ENCODE peak calls at places on chromosomes 3 and 15, in eight cellular contexts. One of them, this sample, is unnamed.

GRCh38 chr15:44537728-44538240 is 837 bp downstream of the EIF3J start:
- DNase-seq in fibroblast of the aortic adventitia: peak
- DNase-seq in GM13977: peak
- DNase-seq in dorsolateral prefrontal cortex: no peak
- DNase-seq in cardiac fibroblast: peak
- DNase-seq in CD8-positive, alpha-beta T cell: no peak
- DNase-seq in esophagus squamous epithelium: no peak
- DNase-seq in WTC11: no peak
- DNase-seq in this sample: peak

GRCh38 chr3:18443670-18444596 is 18.8 kb upstream of the SATB1 start:
- DNase-seq in fibroblast of the aortic adventitia: no peak
- DNase-seq in GM13977: peak
- DNase-seq in WTC11: peak
- DNase-seq in CD8-positive, alpha-beta T cell: peak
- DNase-seq in dorsolateral prefrontal cortex: peak
- DNase-seq in esophagus squamous epithelium: no peak
- DNase-seq in cardiac fibroblast: no peak
- DNase-seq in this sample: no peak

GRCh38 chr15:68405426-68406250 is 26.3 kb downstream of the ITGA11 start:
- DNase-seq in cardiac fibroblast: no peak
- DNase-seq in WTC11: no peak
- DNase-seq in esophagus squamous epithelium: no peak
- DNase-seq in fibroblast of the aortic adventitia: no peak
- DNase-seq in CD8-positive, alpha-beta T cell: no peak
- DNase-seq in dorsolateral prefrontal cortex: no peak
- DNase-seq in GM13977: no peak
- DNase-seq in this sample: no peak

GRCh38 chr3:105413356-105413887 is 46.7 kb downstream of the ALCAM start:
- DNase-seq in WTC11: no peak
- DNase-seq in fibroblast of the aortic adventitia: no peak
- DNase-seq in dorsolateral prefrontal cortex: no peak
- DNase-seq in esophagus squamous epithelium: no peak
- DNase-seq in CD8-positive, alpha-beta T cell: no peak
- DNase-seq in GM13977: no peak
- DNase-seq in cardiac fibroblast: no peak
- DNase-seq in this sample: no peak

GRCh38 chr15:65954289-65954741 is 85.0 kb downstream of the RAB11A start:
- DNase-seq in dorsolateral prefrontal cortex: no peak
- DNase-seq in GM13977: no peak
- DNase-seq in CD8-positive, alpha-beta T cell: no peak
- DNase-seq in fibroblast of the aortic adventitia: peak
- DNase-seq in esophagus squamous epithelium: no peak
- DNase-seq in WTC11: peak
- DNase-seq in cardiac fibroblast: peak
- DNase-seq in this sample: no peak

GRCh38 chr3:14554715-14555114 is 14.6 kb upstream of the GRIP2 start:
- DNase-seq in cardiac fibroblast: no peak
- DNase-seq in WTC11: no peak
- DNase-seq in GM13977: no peak
- DNase-seq in dorsolateral prefrontal cortex: no peak
- DNase-seq in fibroblast of the aortic adventitia: no peak
- DNase-seq in esophagus squamous epithelium: no peak
- DNase-seq in CD8-positive, alpha-beta T cell: no peak
- DNase-seq in this sample: no peak

GRCh38 chr3:71784201-71784913 is 591 bp downstream of the PROK2 start:
- DNase-seq in cardiac fibroblast: no peak
- DNase-seq in WTC11: no peak
- DNase-seq in dorsolateral prefrontal cortex: no peak
- DNase-seq in esophagus squamous epithelium: no peak
- DNase-seq in GM13977: no peak
- DNase-seq in CD8-positive, alpha-beta T cell: no peak
- DNase-seq in fibroblast of the aortic adventitia: no peak
- DNase-seq in this sample: no peak

GRCh38 chr3:186105543-186105942 is 3.3 kb downstream of the ETV5 start:
- DNase-seq in CD8-positive, alpha-beta T cell: no peak
- DNase-seq in GM13977: peak
- DNase-seq in dorsolateral prefrontal cortex: no peak
- DNase-seq in fibroblast of the aortic adventitia: no peak
- DNase-seq in WTC11: no peak
- DNase-seq in esophagus squamous epithelium: no peak
- DNase-seq in cardiac fibroblast: no peak
- DNase-seq in this sample: no peak

GRCh38 chr3:192352142-192352541 is 375.2 kb downstream of the FGF12 start:
- DNase-seq in dorsolateral prefrontal cortex: no peak
- DNase-seq in GM13977: no peak
- DNase-seq in CD8-positive, alpha-beta T cell: no peak
- DNase-seq in WTC11: no peak
- DNase-seq in esophagus squamous epithelium: no peak
- DNase-seq in fibroblast of the aortic adventitia: no peak
- DNase-seq in cardiac fibroblast: no peak
- DNase-seq in this sample: no peak

GRCh38 chr3:168877899-168878298 is 782.2 kb upstream of the GOLIM4 start:
- DNase-seq in esophagus squamous epithelium: no peak
- DNase-seq in CD8-positive, alpha-beta T cell: no peak
- DNase-seq in GM13977: no peak
- DNase-seq in cardiac fibroblast: no peak
- DNase-seq in fibroblast of the aortic adventitia: no peak
- DNase-seq in WTC11: no peak
- DNase-seq in dorsolateral prefrontal cortex: no peak
- DNase-seq in this sample: no peak

GRCh38 chr3:107957506-107957905 is 133.3 kb downstream of the CD47 start:
- DNase-seq in GM13977: no peak
- DNase-seq in WTC11: no peak
- DNase-seq in dorsolateral prefrontal cortex: no peak
- DNase-seq in CD8-positive, alpha-beta T cell: no peak
- DNase-seq in esophagus squamous epithelium: no peak
- DNase-seq in fibroblast of the aortic adventitia: no peak
- DNase-seq in cardiac fibroblast: peak
- DNase-seq in this sample: no peak

GRCh38 chr3:138687236-138687635 is 78.7 kb downstream of the FAIM start:
- DNase-seq in fibroblast of the aortic adventitia: peak
- DNase-seq in dorsolateral prefrontal cortex: no peak
- DNase-seq in WTC11: no peak
- DNase-seq in CD8-positive, alpha-beta T cell: no peak
- DNase-seq in cardiac fibroblast: peak
- DNase-seq in esophagus squamous epithelium: no peak
- DNase-seq in GM13977: no peak
- DNase-seq in this sample: no peak

GRCh38 chr3:171811059-171811912 is 1.0 kb upstream of the PLD1 start:
- DNase-seq in fibroblast of the aortic adventitia: peak
- DNase-seq in WTC11: no peak
- DNase-seq in GM13977: peak
- DNase-seq in dorsolateral prefrontal cortex: no peak
- DNase-seq in cardiac fibroblast: peak
- DNase-seq in esophagus squamous epithelium: no peak
- DNase-seq in CD8-positive, alpha-beta T cell: no peak
- DNase-seq in this sample: peak

GRCh38 chr3:177894021-177894690 is 642.1 kb upstream of the KCNMB2 start:
- DNase-seq in cardiac fibroblast: peak
- DNase-seq in fibroblast of the aortic adventitia: no peak
- DNase-seq in dorsolateral prefrontal cortex: no peak
- DNase-seq in CD8-positive, alpha-beta T cell: no peak
- DNase-seq in WTC11: no peak
- DNase-seq in esophagus squamous epithelium: no peak
- DNase-seq in GM13977: no peak
- DNase-seq in this sample: no peak

GRCh38 chr3:72259755-72260589 is 475.0 kb upstream of the PROK2 start:
- DNase-seq in WTC11: no peak
- DNase-seq in esophagus squamous epithelium: no peak
- DNase-seq in fibroblast of the aortic adventitia: no peak
- DNase-seq in CD8-positive, alpha-beta T cell: no peak
- DNase-seq in GM13977: peak
- DNase-seq in dorsolateral prefrontal cortex: no peak
- DNase-seq in cardiac fibroblast: peak
- DNase-seq in this sample: peak

GRCh38 chr3:156605686-156606605 is 51.0 kb upstream of the SSR3 start:
- DNase-seq in GM13977: peak
- DNase-seq in fibroblast of the aortic adventitia: peak
- DNase-seq in dorsolateral prefrontal cortex: no peak
- DNase-seq in CD8-positive, alpha-beta T cell: no peak
- DNase-seq in cardiac fibroblast: peak
- DNase-seq in esophagus squamous epithelium: no peak
- DNase-seq in WTC11: peak
- DNase-seq in this sample: peak

GRCh38 chr3:117645561-117646242 is 936.1 kb downstream of the TUSC7 start:
- DNase-seq in esophagus squamous epithelium: no peak
- DNase-seq in cardiac fibroblast: peak
- DNase-seq in WTC11: no peak
- DNase-seq in CD8-positive, alpha-beta T cell: no peak
- DNase-seq in dorsolateral prefrontal cortex: no peak
- DNase-seq in GM13977: no peak
- DNase-seq in fibroblast of the aortic adventitia: no peak
- DNase-seq in this sample: peak

GRCh38 chr3:167750273-167750971 is 14.9 kb downstream of the SERPINI1 start:
- DNase-seq in cardiac fibroblast: no peak
- DNase-seq in fibroblast of the aortic adventitia: no peak
- DNase-seq in GM13977: peak
- DNase-seq in esophagus squamous epithelium: no peak
- DNase-seq in dorsolateral prefrontal cortex: no peak
- DNase-seq in CD8-positive, alpha-beta T cell: no peak
- DNase-seq in WTC11: no peak
- DNase-seq in this sample: peak

GRCh38 chr3:17207019-17207418 is 322.3 kb downstream of the PLCL2 start:
- DNase-seq in CD8-positive, alpha-beta T cell: no peak
- DNase-seq in dorsolateral prefrontal cortex: no peak
- DNase-seq in GM13977: no peak
- DNase-seq in WTC11: no peak
- DNase-seq in esophagus squamous epithelium: no peak
- DNase-seq in fibroblast of the aortic adventitia: peak
- DNase-seq in cardiac fibroblast: no peak
- DNase-seq in this sample: no peak

GRCh38 chr3:11248596-11248995 is 23.6 kb upstream of the ATG7 start:
- DNase-seq in GM13977: no peak
- DNase-seq in esophagus squamous epithelium: no peak
- DNase-seq in dorsolateral prefrontal cortex: no peak
- DNase-seq in fibroblast of the aortic adventitia: no peak
- DNase-seq in WTC11: no peak
- DNase-seq in cardiac fibroblast: no peak
- DNase-seq in CD8-positive, alpha-beta T cell: no peak
- DNase-seq in this sample: no peak

GRCh38 chr15:92655178-92655995 is at the start of gene FAM174B:
- DNase-seq in dorsolateral prefrontal cortex: peak
- DNase-seq in GM13977: peak
- DNase-seq in CD8-positive, alpha-beta T cell: peak
- DNase-seq in cardiac fibroblast: no peak
- DNase-seq in esophagus squamous epithelium: no peak
- DNase-seq in fibroblast of the aortic adventitia: no peak
- DNase-seq in WTC11: peak
- DNase-seq in this sample: no peak

DNA sequence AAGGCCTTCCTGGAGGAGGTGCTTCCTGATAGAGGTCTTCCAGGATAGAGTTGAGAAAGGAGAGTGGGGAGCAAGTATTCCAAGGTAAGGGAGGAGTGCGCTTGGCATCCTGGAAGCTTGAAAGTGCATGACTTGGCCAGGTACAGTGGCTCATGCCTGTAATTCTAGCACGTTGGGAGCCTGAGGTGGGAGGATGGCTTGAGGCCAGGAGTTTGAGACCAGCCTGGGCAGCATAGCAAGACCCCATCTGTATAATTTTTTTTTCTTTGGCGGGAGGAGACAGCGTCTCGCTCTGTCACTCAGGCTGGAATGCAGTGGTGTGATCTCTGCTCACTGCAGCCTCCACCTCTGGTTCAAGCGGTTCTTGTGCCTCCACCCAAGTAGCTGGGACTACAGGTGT is 19.2 kb upstream of the MORF4L1 start:
- DNase-seq in WTC11: no peak
- DNase-seq in CD8-positive, alpha-beta T cell: no peak
- DNase-seq in esophagus squamous epithelium: no peak
- DNase-seq in dorsolateral prefrontal cortex: no peak
- DNase-seq in cardiac fibroblast: no peak
- DNase-seq in fibroblast of the aortic adventitia: no peak
- DNase-seq in GM13977: no peak
- DNase-seq in this sample: no peak
- TF ChIP-seq CTCF in WTC11: no peak
- TF ChIP-seq CTCF in CD8-positive, alpha-beta T cell: no peak
- TF ChIP-seq CTCF in esophagus squamous epithelium: no peak
- TF ChIP-seq CTCF in dorsolateral prefrontal cortex: no peak
- TF ChIP-seq CTCF in cardiac fibroblast: no peak
- TF ChIP-seq CTCF in fibroblast of the aortic adventitia: no peak
- TF ChIP-seq CTCF in GM13977: no peak
- TF ChIP-seq CTCF in this sample: no peak

DNA sequence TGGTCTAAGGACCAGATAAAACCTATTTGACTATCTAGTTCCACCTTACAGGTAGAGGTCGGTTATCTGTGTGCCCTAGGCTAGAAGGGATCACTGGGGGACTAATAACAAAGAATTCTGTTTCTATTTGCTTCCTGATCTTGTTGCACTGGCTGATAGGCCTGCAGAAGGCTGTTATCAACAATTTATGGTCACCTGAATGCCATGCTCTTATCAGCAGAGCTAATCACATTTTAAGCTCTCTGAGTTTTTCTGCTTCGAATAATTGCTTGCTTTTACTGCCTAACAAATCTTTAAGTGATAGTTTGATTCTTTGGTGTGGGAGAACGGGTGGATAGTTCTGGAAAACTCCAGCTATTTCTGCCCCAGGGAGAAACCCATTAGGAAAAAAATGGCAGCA is 263.1 kb downstream of the PDZRN3 start:
- DNase-seq in CD8-positive, alpha-beta T cell: no peak
- DNase-seq in fibroblast of the aortic adventitia: no peak
- DNase-seq in cardiac fibroblast: no peak
- DNase-seq in GM13977: no peak
- DNase-seq in WTC11: no peak
- DNase-seq in dorsolateral prefrontal cortex: no peak
- DNase-seq in esophagus squamous epithelium: no peak
- DNase-seq in this sample: no peak
- TF ChIP-seq CTCF in CD8-positive, alpha-beta T cell: no peak
- TF ChIP-seq CTCF in fibroblast of the aortic adventitia: no peak
- TF ChIP-seq CTCF in cardiac fibroblast: no peak
- TF ChIP-seq CTCF in GM13977: no peak
- TF ChIP-seq CTCF in WTC11: no peak
- TF ChIP-seq CTCF in dorsolateral prefrontal cortex: no peak
- TF ChIP-seq CTCF in esophagus squamous epithelium: no peak
- TF ChIP-seq CTCF in this sample: no peak

DNA sequence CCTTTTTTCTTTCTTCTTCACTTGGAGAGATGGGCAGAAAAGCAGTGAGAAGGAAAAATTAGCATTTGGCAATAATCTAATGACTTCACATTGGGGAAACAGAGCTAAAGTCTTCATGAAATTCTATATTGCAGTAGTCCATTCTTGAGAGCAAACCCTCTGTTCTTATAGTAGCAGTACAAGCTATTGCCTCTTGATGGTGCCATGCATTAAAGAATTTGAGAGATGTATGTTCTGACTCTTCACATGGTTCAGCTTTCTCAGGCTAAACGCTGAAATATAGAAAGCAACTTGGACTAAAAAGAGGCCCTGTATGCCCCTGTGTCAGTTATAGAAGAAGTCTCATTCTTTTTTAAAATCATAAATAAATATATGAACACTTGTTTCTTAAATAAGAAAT is 36.0 kb downstream of the PHLDB2 start:
- DNase-seq in esophagus squamous epithelium: no peak
- DNase-seq in dorsolateral prefrontal cortex: no peak
- DNase-seq in cardiac fibroblast: peak
- DNase-seq in GM13977: peak
- DNase-seq in WTC11: no peak
- DNase-seq in fibroblast of the aortic adventitia: peak
- DNase-seq in CD8-positive, alpha-beta T cell: no peak
- DNase-seq in this sample: peak
- TF ChIP-seq CTCF in esophagus squamous epithelium: no peak
- TF ChIP-seq CTCF in dorsolateral prefrontal cortex: peak
- TF ChIP-seq CTCF in cardiac fibroblast: peak
- TF ChIP-seq CTCF in GM13977: peak
- TF ChIP-seq CTCF in WTC11: no peak
- TF ChIP-seq CTCF in fibroblast of the aortic adventitia: peak
- TF ChIP-seq CTCF in CD8-positive, alpha-beta T cell: no peak
- TF ChIP-seq CTCF in this sample: peak

GRCh38 chr15:70334286-70334685 is 236.6 kb upstream of the TLE3 start:
- DNase-seq in fibroblast of the aortic adventitia: no peak
- DNase-seq in GM13977: no peak
- DNase-seq in WTC11: no peak
- DNase-seq in cardiac fibroblast: no peak
- DNase-seq in CD8-positive, alpha-beta T cell: no peak
- DNase-seq in esophagus squamous epithelium: no peak
- DNase-seq in dorsolateral prefrontal cortex: no peak
- DNase-seq in this sample: no peak
- TF ChIP-seq CTCF in fibroblast of the aortic adventitia: no peak
- TF ChIP-seq CTCF in GM13977: no peak
- TF ChIP-seq CTCF in WTC11: no peak
- TF ChIP-seq CTCF in cardiac fibroblast: no peak
- TF ChIP-seq CTCF in CD8-positive, alpha-beta T cell: no peak
- TF ChIP-seq CTCF in esophagus squamous epithelium: no peak
- TF ChIP-seq CTCF in dorsolateral prefrontal cortex: no peak
- TF ChIP-seq CTCF in this sample: no peak

This sample was measured in choroid plexus epithelial cell.